ENCODE peak calls at places on chromosome 17, in eight cellular contexts. One of them, this sample, is unnamed.

GRCh38 chr17:40613755-40614154 is 33.9 kb downstream of the SMARCE1 start:
- DNase-seq in pancreas: no peak
- DNase-seq in MM.1S: no peak
- DNase-seq in lower leg skin: no peak
- DNase-seq in WERI-Rb-1: no peak
- DNase-seq in AG04450: no peak
- DNase-seq in breast epithelium: no peak
- DNase-seq in tibial artery: no peak
- DNase-seq in this sample: no peak

GRCh38 chr17:1865252-1866037 is 35.6 kb downstream of the RPA1 start:
- DNase-seq in lower leg skin: peak
- DNase-seq in MM.1S: peak
- DNase-seq in tibial artery: no peak
- DNase-seq in WERI-Rb-1: peak
- DNase-seq in breast epithelium: no peak
- DNase-seq in AG04450: no peak
- DNase-seq in pancreas: peak
- DNase-seq in this sample: peak

GRCh38 chr17:7830616-7831015 is 3.4 kb upstream of the KDM6B start:
- DNase-seq in pancreas: no peak
- DNase-seq in tibial artery: no peak
- DNase-seq in lower leg skin: peak
- DNase-seq in MM.1S: no peak
- DNase-seq in WERI-Rb-1: no peak
- DNase-seq in breast epithelium: no peak
- DNase-seq in AG04450: no peak
- DNase-seq in this sample: no peak

GRCh38 chr17:33667052-33667509 is 374.0 kb upstream of the ASIC2 start:
- DNase-seq in MM.1S: peak
- DNase-seq in breast epithelium: no peak
- DNase-seq in lower leg skin: peak
- DNase-seq in AG04450: no peak
- DNase-seq in tibial artery: no peak
- DNase-seq in WERI-Rb-1: no peak
- DNase-seq in pancreas: no peak
- DNase-seq in this sample: no peak

GRCh38 chr17:27748360-27748825 is 51.9 kb downstream of the NOS2 start:
- DNase-seq in WERI-Rb-1: no peak
- DNase-seq in AG04450: no peak
- DNase-seq in pancreas: no peak
- DNase-seq in tibial artery: no peak
- DNase-seq in MM.1S: no peak
- DNase-seq in breast epithelium: no peak
- DNase-seq in lower leg skin: no peak
- DNase-seq in this sample: no peak

GRCh38 chr17:63699638-63700527 is at the start of gene LIMD2:
- DNase-seq in breast epithelium: no peak
- DNase-seq in AG04450: no peak
- DNase-seq in MM.1S: no peak
- DNase-seq in WERI-Rb-1: peak
- DNase-seq in lower leg skin: peak
- DNase-seq in pancreas: peak
- DNase-seq in tibial artery: no peak
- DNase-seq in this sample: peak

GRCh38 chr17:39935896-39936295 is 8.4 kb downstream of the LRRC3C start:
- DNase-seq in pancreas: no peak
- DNase-seq in WERI-Rb-1: no peak
- DNase-seq in tibial artery: no peak
- DNase-seq in MM.1S: no peak
- DNase-seq in lower leg skin: no peak
- DNase-seq in breast epithelium: no peak
- DNase-seq in AG04450: no peak
- DNase-seq in this sample: no peak

GRCh38 chr17:20206591-20206990 is 197.4 kb downstream of the SPECC1 start:
- DNase-seq in breast epithelium: no peak
- DNase-seq in lower leg skin: no peak
- DNase-seq in WERI-Rb-1: no peak
- DNase-seq in pancreas: no peak
- DNase-seq in MM.1S: no peak
- DNase-seq in AG04450: peak
- DNase-seq in tibial artery: no peak
- DNase-seq in this sample: peak

GRCh38 chr17:41915020-41915419 is 3.7 kb downstream of the ACLY start:
- DNase-seq in tibial artery: no peak
- DNase-seq in pancreas: no peak
- DNase-seq in MM.1S: no peak
- DNase-seq in AG04450: no peak
- DNase-seq in breast epithelium: no peak
- DNase-seq in lower leg skin: no peak
- DNase-seq in WERI-Rb-1: no peak
- DNase-seq in this sample: no peak

GRCh38 chr17:38748329-38749221 is at the start of gene PCGF2:
- DNase-seq in pancreas: peak
- DNase-seq in tibial artery: peak
- DNase-seq in lower leg skin: peak
- DNase-seq in MM.1S: no peak
- DNase-seq in breast epithelium: peak
- DNase-seq in AG04450: peak
- DNase-seq in WERI-Rb-1: peak
- DNase-seq in this sample: peak

GRCh38 chr17:82449883-82450356 is 632 bp downstream of the CYBC1 start:
- DNase-seq in AG04450: no peak
- DNase-seq in lower leg skin: no peak
- DNase-seq in breast epithelium: no peak
- DNase-seq in WERI-Rb-1: no peak
- DNase-seq in tibial artery: no peak
- DNase-seq in MM.1S: no peak
- DNase-seq in pancreas: no peak
- DNase-seq in this sample: no peak

GRCh38 chr17:82446649-82447048 is 3.9 kb downstream of the CYBC1 start:
- DNase-seq in AG04450: no peak
- DNase-seq in lower leg skin: no peak
- DNase-seq in MM.1S: no peak
- DNase-seq in tibial artery: no peak
- DNase-seq in pancreas: no peak
- DNase-seq in breast epithelium: no peak
- DNase-seq in WERI-Rb-1: no peak
- DNase-seq in this sample: no peak

GRCh38 chr17:82450357-82451106 is at the start of gene CYBC1:
- DNase-seq in breast epithelium: peak
- DNase-seq in MM.1S: peak
- DNase-seq in WERI-Rb-1: peak
- DNase-seq in tibial artery: peak
- DNase-seq in lower leg skin: peak
- DNase-seq in AG04450: peak
- DNase-seq in pancreas: peak
- DNase-seq in this sample: peak

GRCh38 chr17:82452162-82452561 is 1.6 kb upstream of the CYBC1 start:
- DNase-seq in WERI-Rb-1: no peak
- DNase-seq in lower leg skin: no peak
- DNase-seq in pancreas: no peak
- DNase-seq in tibial artery: no peak
- DNase-seq in AG04450: no peak
- DNase-seq in breast epithelium: no peak
- DNase-seq in MM.1S: no peak
- DNase-seq in this sample: no peak

GRCh38 chr17:82449136-82449882 is 1.2 kb downstream of the CYBC1 start:
- DNase-seq in pancreas: peak
- DNase-seq in AG04450: no peak
- DNase-seq in lower leg skin: no peak
- DNase-seq in tibial artery: no peak
- DNase-seq in breast epithelium: no peak
- DNase-seq in WERI-Rb-1: no peak
- DNase-seq in MM.1S: peak
- DNase-seq in this sample: no peak
- TF ChIP-seq CTCF in pancreas: no peak
- TF ChIP-seq CTCF in AG04450: no peak
- TF ChIP-seq CTCF in lower leg skin: no peak
- TF ChIP-seq CTCF in tibial artery: no peak
- TF ChIP-seq CTCF in breast epithelium: no peak
- TF ChIP-seq CTCF in WERI-Rb-1: no peak
- TF ChIP-seq CTCF in MM.1S: peak
- TF ChIP-seq CTCF in this sample: no peak

GRCh38 chr17:596763-597644 is 117.6 kb downstream of the VPS53 start:
- DNase-seq in tibial artery: no peak
- DNase-seq in MM.1S: no peak
- DNase-seq in breast epithelium: no peak
- DNase-seq in lower leg skin: peak
- DNase-seq in AG04450: no peak
- DNase-seq in WERI-Rb-1: no peak
- DNase-seq in pancreas: no peak
- DNase-seq in this sample: peak
- H3K4me3 ChIP-seq in tibial artery: no peak
- H3K4me3 ChIP-seq in MM.1S: no peak
- H3K4me3 ChIP-seq in breast epithelium: no peak
- H3K4me3 ChIP-seq in lower leg skin: no peak
- H3K4me3 ChIP-seq in AG04450: no peak
- H3K4me3 ChIP-seq in WERI-Rb-1: no peak
- H3K4me3 ChIP-seq in pancreas: no peak
- H3K4me3 ChIP-seq in this sample: no peak

GRCh38 chr17:57109393-57110151 is 24.5 kb downstream of the AKAP1 start:
- DNase-seq in tibial artery: no peak
- DNase-seq in AG04450: no peak
- DNase-seq in MM.1S: no peak
- DNase-seq in lower leg skin: no peak
- DNase-seq in pancreas: no peak
- DNase-seq in WERI-Rb-1: peak
- DNase-seq in breast epithelium: peak
- DNase-seq in this sample: no peak
- TF ChIP-seq CTCF in tibial artery: peak
- TF ChIP-seq CTCF in AG04450: peak
- TF ChIP-seq CTCF in MM.1S: no peak
- TF ChIP-seq CTCF in lower leg skin: no peak
- TF ChIP-seq CTCF in pancreas: no peak
- TF ChIP-seq CTCF in WERI-Rb-1: peak
- TF ChIP-seq CTCF in breast epithelium: peak
- TF ChIP-seq CTCF in this sample: peak

DNA sequence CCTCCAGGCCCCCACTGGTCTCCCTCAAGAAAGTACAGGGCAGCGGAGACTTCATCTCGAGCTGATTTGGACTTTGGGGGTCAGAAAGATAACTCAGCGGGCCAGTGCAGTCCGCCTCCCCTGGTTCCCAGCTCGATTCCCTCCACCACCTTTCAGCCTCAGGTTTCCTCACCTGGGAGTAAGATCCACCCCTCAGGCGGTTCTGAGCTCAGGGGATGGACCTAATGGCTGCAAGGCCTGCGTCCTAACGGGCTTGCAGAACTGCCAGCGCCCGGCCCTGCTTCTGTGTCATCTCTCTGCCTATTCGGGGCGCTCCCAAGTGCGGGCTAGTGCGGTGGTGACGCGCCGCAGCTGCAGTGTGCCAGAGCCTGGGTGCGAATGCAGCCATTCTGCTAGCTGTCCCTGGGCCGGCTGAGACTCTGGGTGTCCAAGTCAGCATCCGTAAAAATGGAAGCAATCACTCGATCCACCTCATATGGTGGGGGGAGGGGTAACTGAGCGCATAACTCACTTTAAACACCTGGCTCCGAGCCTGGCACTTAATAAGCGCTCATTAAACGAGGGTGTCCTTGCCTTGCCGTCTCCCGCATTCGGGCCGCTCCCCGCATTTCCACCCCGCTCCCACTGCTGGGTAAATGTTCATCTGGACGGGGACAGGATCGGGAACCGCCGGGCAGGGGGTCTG is 129.6 kb upstream of the LHX1 start:
- DNase-seq in breast epithelium: no peak
- DNase-seq in tibial artery: no peak
- DNase-seq in MM.1S: no peak
- DNase-seq in lower leg skin: peak
- DNase-seq in pancreas: no peak
- DNase-seq in WERI-Rb-1: no peak
- DNase-seq in AG04450: no peak
- DNase-seq in this sample: no peak
- H3K4me3 ChIP-seq in breast epithelium: no peak
- H3K4me3 ChIP-seq in tibial artery: no peak
- H3K4me3 ChIP-seq in MM.1S: no peak
- H3K4me3 ChIP-seq in lower leg skin: no peak
- H3K4me3 ChIP-seq in pancreas: no peak
- H3K4me3 ChIP-seq in WERI-Rb-1: peak
- H3K4me3 ChIP-seq in AG04450: no peak
- H3K4me3 ChIP-seq in this sample: no peak

DNA sequence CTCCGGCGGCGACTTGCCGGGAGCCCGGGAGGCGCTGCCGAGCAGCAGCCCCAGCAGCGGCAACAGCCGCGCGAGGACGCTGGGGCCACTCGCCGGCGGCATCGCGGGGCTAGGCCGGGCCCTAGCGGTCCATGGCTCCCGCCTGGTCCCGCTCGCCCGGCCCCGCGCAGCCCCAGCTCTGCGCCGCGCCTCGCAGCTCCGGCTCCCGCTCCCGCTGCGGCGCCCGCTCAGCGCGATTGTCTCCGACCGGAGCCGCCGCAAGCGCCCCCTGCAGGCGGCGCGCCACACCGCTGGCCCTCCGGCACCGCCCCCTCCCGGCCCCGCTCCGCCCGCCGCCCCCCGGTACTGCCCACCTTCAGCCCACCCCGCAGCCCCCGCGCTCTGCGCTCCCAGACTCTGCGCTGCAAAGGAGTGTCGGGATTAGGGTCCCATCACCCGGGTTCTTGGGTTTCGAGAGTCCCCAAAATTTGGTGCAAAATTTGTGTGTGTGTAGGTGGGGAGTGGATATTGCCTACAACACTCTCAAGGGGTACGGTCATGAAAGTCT is at the start of gene FAM171A2:
- DNase-seq in AG04450: peak
- DNase-seq in MM.1S: peak
- DNase-seq in pancreas: peak
- DNase-seq in lower leg skin: no peak
- DNase-seq in breast epithelium: no peak
- DNase-seq in tibial artery: no peak
- DNase-seq in WERI-Rb-1: peak
- DNase-seq in this sample: peak
- TF ChIP-seq CTCF in AG04450: peak
- TF ChIP-seq CTCF in MM.1S: peak
- TF ChIP-seq CTCF in pancreas: peak
- TF ChIP-seq CTCF in lower leg skin: no peak
- TF ChIP-seq CTCF in breast epithelium: no peak
- TF ChIP-seq CTCF in tibial artery: peak
- TF ChIP-seq CTCF in WERI-Rb-1: peak
- TF ChIP-seq CTCF in this sample: peak

GRCh38 chr17:82333279-82334171 is at the start of gene SECTM1:
- DNase-seq in breast epithelium: peak
- DNase-seq in tibial artery: peak
- DNase-seq in pancreas: no peak
- DNase-seq in WERI-Rb-1: no peak
- DNase-seq in lower leg skin: peak
- DNase-seq in MM.1S: peak
- DNase-seq in AG04450: no peak
- DNase-seq in this sample: peak
- H3K4me3 ChIP-seq in breast epithelium: peak
- H3K4me3 ChIP-seq in tibial artery: peak
- H3K4me3 ChIP-seq in pancreas: peak
- H3K4me3 ChIP-seq in WERI-Rb-1: no peak
- H3K4me3 ChIP-seq in lower leg skin: peak
- H3K4me3 ChIP-seq in MM.1S: peak
- H3K4me3 ChIP-seq in AG04450: peak
- H3K4me3 ChIP-seq in this sample: peak

This sample was measured in fibroblast of villous mesenchyme.